ENCODE peak calls at places on chromosomes 11 and 22, in eight cellular contexts. One of them, this sample, is unnamed.

GRCh38 chr11:78920329-78920728 is 345.7 kb upstream of the NARS2 start:
- DNase-seq in HCT116: no peak
- DNase-seq in H1: no peak
- DNase-seq in K562: no peak
- DNase-seq in endothelial cell of umbilical vein: no peak
- DNase-seq in HepG2: no peak
- DNase-seq in GM23338: no peak
- DNase-seq in GM12878: no peak
- DNase-seq in this sample: no peak

GRCh38 chr11:6321356-6321755 is 1.1 kb upstream of the CAVIN3 start:
- DNase-seq in HCT116: no peak
- DNase-seq in H1: no peak
- DNase-seq in K562: no peak
- DNase-seq in endothelial cell of umbilical vein: no peak
- DNase-seq in HepG2: no peak
- DNase-seq in GM23338: no peak
- DNase-seq in GM12878: no peak
- DNase-seq in this sample: no peak

GRCh38 chr22:44098021-44098739 is 74.1 kb downstream of the PARVB start:
- DNase-seq in HCT116: no peak
- DNase-seq in H1: no peak
- DNase-seq in K562: no peak
- DNase-seq in endothelial cell of umbilical vein: no peak
- DNase-seq in HepG2: no peak
- DNase-seq in GM23338: no peak
- DNase-seq in GM12878: no peak
- DNase-seq in this sample: no peak

GRCh38 chr22:20011123-20011992 is 5.3 kb downstream of the ARVCF start:
- DNase-seq in HCT116: no peak
- DNase-seq in H1: no peak
- DNase-seq in K562: no peak
- DNase-seq in endothelial cell of umbilical vein: no peak
- DNase-seq in HepG2: no peak
- DNase-seq in GM23338: no peak
- DNase-seq in GM12878: no peak
- DNase-seq in this sample: no peak

GRCh38 chr11:132058211-132058772 is 687.9 kb downstream of the NTM start:
- DNase-seq in HCT116: no peak
- DNase-seq in H1: no peak
- DNase-seq in K562: no peak
- DNase-seq in endothelial cell of umbilical vein: no peak
- DNase-seq in HepG2: no peak
- DNase-seq in GM23338: peak
- DNase-seq in GM12878: no peak
- DNase-seq in this sample: no peak

GRCh38 chr11:110301032-110301431 is 4.6 kb upstream of the RDX start:
- DNase-seq in HCT116: no peak
- DNase-seq in H1: no peak
- DNase-seq in K562: no peak
- DNase-seq in endothelial cell of umbilical vein: no peak
- DNase-seq in HepG2: no peak
- DNase-seq in GM23338: peak
- DNase-seq in GM12878: no peak
- DNase-seq in this sample: no peak

GRCh38 chr22:20080445-20080775 is 369 bp downstream of the DGCR8 start:
- DNase-seq in HCT116: no peak
- DNase-seq in H1: no peak
- DNase-seq in K562: peak
- DNase-seq in endothelial cell of umbilical vein: peak
- DNase-seq in HepG2: peak
- DNase-seq in GM23338: peak
- DNase-seq in GM12878: no peak
- DNase-seq in this sample: no peak

GRCh38 chr22:47575291-47575690 is 812.8 kb downstream of the TBC1D22A start:
- DNase-seq in HCT116: no peak
- DNase-seq in H1: no peak
- DNase-seq in K562: no peak
- DNase-seq in endothelial cell of umbilical vein: no peak
- DNase-seq in HepG2: no peak
- DNase-seq in GM23338: no peak
- DNase-seq in GM12878: no peak
- DNase-seq in this sample: no peak

GRCh38 chr11:45665206-45665932 is at the start of gene CHST1:
- DNase-seq in HCT116: no peak
- DNase-seq in H1: no peak
- DNase-seq in K562: peak
- DNase-seq in endothelial cell of umbilical vein: peak
- DNase-seq in HepG2: no peak
- DNase-seq in GM23338: peak
- DNase-seq in GM12878: no peak
- DNase-seq in this sample: no peak

GRCh38 chr11:35553831-35554230 is 28.4 kb upstream of the PAMR1 start:
- DNase-seq in HCT116: no peak
- DNase-seq in H1: no peak
- DNase-seq in K562: no peak
- DNase-seq in endothelial cell of umbilical vein: no peak
- DNase-seq in HepG2: no peak
- DNase-seq in GM23338: no peak
- DNase-seq in GM12878: no peak
- DNase-seq in this sample: no peak

GRCh38 chr22:46432164-46433068 is 96.9 kb downstream of the TRMU start:
- DNase-seq in HCT116: no peak
- DNase-seq in H1: no peak
- DNase-seq in K562: no peak
- DNase-seq in endothelial cell of umbilical vein: no peak
- DNase-seq in HepG2: no peak
- DNase-seq in GM23338: no peak
- DNase-seq in GM12878: no peak
- DNase-seq in this sample: no peak

GRCh38 chr22:46076651-46077339 is 73.5 kb upstream of the PPARA start:
- DNase-seq in HCT116: no peak
- DNase-seq in H1: no peak
- DNase-seq in K562: no peak
- DNase-seq in endothelial cell of umbilical vein: no peak
- DNase-seq in HepG2: no peak
- DNase-seq in GM23338: peak
- DNase-seq in GM12878: no peak
- DNase-seq in this sample: no peak

GRCh38 chr11:7571640-7572000 is 57.8 kb downstream of the PPFIBP2 start:
- DNase-seq in HCT116: peak
- DNase-seq in H1: peak
- DNase-seq in K562: peak
- DNase-seq in endothelial cell of umbilical vein: peak
- DNase-seq in HepG2: peak
- DNase-seq in GM23338: peak
- DNase-seq in GM12878: no peak
- DNase-seq in this sample: no peak

GRCh38 chr22:41915035-41915782 is at the start of gene SHISA8:
- DNase-seq in HCT116: no peak
- DNase-seq in H1: no peak
- DNase-seq in K562: no peak
- DNase-seq in endothelial cell of umbilical vein: peak
- DNase-seq in HepG2: no peak
- DNase-seq in GM23338: peak
- DNase-seq in GM12878: no peak
- DNase-seq in this sample: no peak
- TF ChIP-seq EZH2 in HCT116: no peak
- TF ChIP-seq EZH2 in H1: peak
- TF ChIP-seq EZH2 in K562: no peak
- TF ChIP-seq EZH2 in endothelial cell of umbilical vein: peak
- TF ChIP-seq EZH2 in HepG2: peak
- TF ChIP-seq EZH2 in GM23338: peak
- TF ChIP-seq EZH2 in GM12878: no peak
- TF ChIP-seq EZH2 in this sample: no peak

GRCh38 chr11:67691149-67691548 is 16.7 kb upstream of the ALDH3B2 start:
- DNase-seq in HCT116: no peak
- DNase-seq in H1: no peak
- DNase-seq in K562: no peak
- DNase-seq in endothelial cell of umbilical vein: no peak
- DNase-seq in HepG2: no peak
- DNase-seq in GM23338: no peak
- DNase-seq in GM12878: no peak
- DNase-seq in this sample: no peak
- H3K27ac ChIP-seq in HCT116: no peak
- H3K27ac ChIP-seq in H1: no peak
- H3K27ac ChIP-seq in K562: no peak
- H3K27ac ChIP-seq in endothelial cell of umbilical vein: no peak
- H3K27ac ChIP-seq in HepG2: no peak
- H3K27ac ChIP-seq in GM23338: no peak
- H3K27ac ChIP-seq in GM12878: no peak
- H3K27ac ChIP-seq in this sample: no peak

GRCh38 chr22:33656808-33657628 is 263.3 kb downstream of the LARGE1 start:
- DNase-seq in HCT116: no peak
- DNase-seq in H1: no peak
- DNase-seq in K562: no peak
- DNase-seq in endothelial cell of umbilical vein: no peak
- DNase-seq in HepG2: no peak
- DNase-seq in GM23338: no peak
- DNase-seq in GM12878: no peak
- DNase-seq in this sample: no peak

GRCh38 chr22:33659423-33659822 is 260.9 kb downstream of the LARGE1 start:
- DNase-seq in HCT116: no peak
- DNase-seq in H1: no peak
- DNase-seq in K562: no peak
- DNase-seq in endothelial cell of umbilical vein: no peak
- DNase-seq in HepG2: no peak
- DNase-seq in GM23338: no peak
- DNase-seq in GM12878: no peak
- DNase-seq in this sample: no peak

GRCh38 chr22:33654173-33654890 is 265.9 kb downstream of the LARGE1 start:
- DNase-seq in HCT116: no peak
- DNase-seq in H1: no peak
- DNase-seq in K562: no peak
- DNase-seq in endothelial cell of umbilical vein: no peak
- DNase-seq in HepG2: no peak
- DNase-seq in GM23338: peak
- DNase-seq in GM12878: no peak
- DNase-seq in this sample: no peak

GRCh38 chr22:33657670-33658069 is 262.6 kb downstream of the LARGE1 start:
- DNase-seq in HCT116: no peak
- DNase-seq in H1: no peak
- DNase-seq in K562: no peak
- DNase-seq in endothelial cell of umbilical vein: no peak
- DNase-seq in HepG2: no peak
- DNase-seq in GM23338: no peak
- DNase-seq in GM12878: no peak
- DNase-seq in this sample: no peak

DNA sequence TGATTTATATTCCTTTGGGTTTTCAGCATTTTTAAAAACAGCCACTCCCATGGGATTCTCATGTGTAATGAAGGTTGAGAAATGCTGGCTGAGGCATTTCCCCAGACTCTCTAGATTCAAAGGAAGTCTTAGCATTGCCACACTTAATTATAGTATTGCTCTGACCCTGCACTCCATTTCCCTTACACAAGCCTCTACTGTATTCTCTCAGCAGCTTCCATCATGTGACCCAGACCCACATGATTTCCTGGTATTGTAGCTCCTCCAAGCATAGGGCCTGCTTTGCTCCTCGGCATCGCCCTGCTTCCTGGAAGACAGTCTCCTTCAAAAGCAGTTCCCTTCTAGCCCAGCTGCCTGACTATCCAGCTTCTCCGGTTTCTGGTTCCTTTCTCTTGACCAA is 261.5 kb downstream of the LARGE1 start:
- DNase-seq in HCT116: no peak
- DNase-seq in H1: no peak
- DNase-seq in K562: no peak
- DNase-seq in endothelial cell of umbilical vein: no peak
- DNase-seq in HepG2: no peak
- DNase-seq in GM23338: no peak
- DNase-seq in GM12878: no peak
- DNase-seq in this sample: no peak
- TF ChIP-seq POLR2AphosphoS5 in HCT116: no peak
- TF ChIP-seq POLR2AphosphoS5 in H1: no peak
- TF ChIP-seq POLR2AphosphoS5 in K562: no peak
- TF ChIP-seq POLR2AphosphoS5 in endothelial cell of umbilical vein: no peak
- TF ChIP-seq POLR2AphosphoS5 in HepG2: no peak
- TF ChIP-seq POLR2AphosphoS5 in GM23338: no peak
- TF ChIP-seq POLR2AphosphoS5 in GM12878: no peak
- TF ChIP-seq POLR2AphosphoS5 in this sample: no peak

GRCh38 chr22:49827307-49827852 is 293 bp downstream of the BRD1 start:
- DNase-seq in HCT116: no peak
- DNase-seq in H1: no peak
- DNase-seq in K562: peak
- DNase-seq in endothelial cell of umbilical vein: no peak
- DNase-seq in HepG2: no peak
- DNase-seq in GM23338: no peak
- DNase-seq in GM12878: no peak
- DNase-seq in this sample: no peak
- TF ChIP-seq EZH2 in HCT116: no peak
- TF ChIP-seq EZH2 in H1: no peak
- TF ChIP-seq EZH2 in K562: no peak
- TF ChIP-seq EZH2 in endothelial cell of umbilical vein: no peak
- TF ChIP-seq EZH2 in HepG2: no peak
- TF ChIP-seq EZH2 in GM23338: no peak
- TF ChIP-seq EZH2 in GM12878: no peak
- TF ChIP-seq EZH2 in this sample: no peak

GRCh38 chr11:63672156-63672463 is 934 bp upstream of the ATL3 start:
- DNase-seq in HCT116: no peak
- DNase-seq in H1: no peak
- DNase-seq in K562: no peak
- DNase-seq in endothelial cell of umbilical vein: no peak
- DNase-seq in HepG2: no peak
- DNase-seq in GM23338: no peak
- DNase-seq in GM12878: no peak
- DNase-seq in this sample: no peak
- H3K27ac ChIP-seq in HCT116: no peak
- H3K27ac ChIP-seq in H1: no peak
- H3K27ac ChIP-seq in K562: peak
- H3K27ac ChIP-seq in endothelial cell of umbilical vein: no peak
- H3K27ac ChIP-seq in HepG2: no peak
- H3K27ac ChIP-seq in GM23338: no peak
- H3K27ac ChIP-seq in GM12878: no peak
- H3K27ac ChIP-seq in this sample: no peak

GRCh38 chr11:2912498-2912897 is 16.7 kb downstream of the PHLDA2 start:
- DNase-seq in HCT116: peak
- DNase-seq in H1: no peak
- DNase-seq in K562: peak
- DNase-seq in endothelial cell of umbilical vein: peak
- DNase-seq in HepG2: peak
- DNase-seq in GM23338: no peak
- DNase-seq in GM12878: no peak
- DNase-seq in this sample: no peak
- TF ChIP-seq POLR2AphosphoS5 in HCT116: peak
- TF ChIP-seq POLR2AphosphoS5 in H1: no peak
- TF ChIP-seq POLR2AphosphoS5 in K562: no peak
- TF ChIP-seq POLR2AphosphoS5 in endothelial cell of umbilical vein: no peak
- TF ChIP-seq POLR2AphosphoS5 in HepG2: no peak
- TF ChIP-seq POLR2AphosphoS5 in GM23338: no peak
- TF ChIP-seq POLR2AphosphoS5 in GM12878: no peak
- TF ChIP-seq POLR2AphosphoS5 in this sample: no peak

GRCh38 chr11:44036811-44037657 is 10.7 kb upstream of the ACCSL start:
- DNase-seq in HCT116: peak
- DNase-seq in H1: peak
- DNase-seq in K562: peak
- DNase-seq in endothelial cell of umbilical vein: peak
- DNase-seq in HepG2: peak
- DNase-seq in GM23338: peak
- DNase-seq in GM12878: peak
- DNase-seq in this sample: peak
- TF ChIP-seq EZH2 in HCT116: no peak
- TF ChIP-seq EZH2 in H1: no peak
- TF ChIP-seq EZH2 in K562: no peak
- TF ChIP-seq EZH2 in endothelial cell of umbilical vein: no peak
- TF ChIP-seq EZH2 in HepG2: no peak
- TF ChIP-seq EZH2 in GM23338: no peak
- TF ChIP-seq EZH2 in GM12878: no peak
- TF ChIP-seq EZH2 in this sample: no peak

This sample was measured in SK-N-MC.